ENCODE peak calls at places on chromosomes 11 and 22, in nine cellular contexts. U, H, S, T, J, B, Q, Y and F are unnamed samples.
A peak's percentile ranks its signal among the peaks of the same experiment; 100 is the strongest.

GRCh38 chr11:69218271-69218682 is 62.5 kb downstream of the SMIM38 start:
- DNase-seq in U (no peak), H (no peak), S (no peak), T (no peak), J (no peak), B (no peak), Q (no peak), Y (no peak), F (no peak)

GRCh38 chr11:17770048-17770652 is 35.6 kb downstream of the KCNC1 start:
- DNase-seq in U (no peak), H (no peak), S (no peak), T (no peak), J (no peak), B (no peak), Q (no peak), Y (no peak), F (no peak)

GRCh38 chr22:20021196-20022181 is 579 bp downstream of the TANGO2 start:
- DNase-seq in U (no peak), H (no peak), S (no peak), T (no peak), J (no peak), B (peak; percentile 69), Q (no peak), Y (no peak), F (peak; percentile 86)

GRCh38 chr11:125348704-125349635 is 147.1 kb downstream of the FEZ1 start:
- DNase-seq in U (no peak), H (no peak), S (peak; percentile 58), T (peak; percentile 20), J (peak; percentile 34), B (peak; percentile 65), Q (no peak), Y (peak; percentile 78), F (no peak)

GRCh38 chr22:47553436-47553835 is 791.0 kb downstream of the TBC1D22A start:
- DNase-seq in U (no peak), H (no peak), S (no peak), T (no peak), J (no peak), B (no peak), Q (no peak), Y (no peak), F (no peak)

GRCh38 chr11:75164318-75164827 is 13.5 kb downstream of the SLCO2B1 start:
- DNase-seq in U (no peak), H (no peak), S (no peak), T (no peak), J (no peak), B (peak; percentile 47), Q (no peak), Y (no peak), F (no peak)

GRCh38 chr11:75826463-75827220 is 11.6 kb downstream of the UVRAG start:
- DNase-seq in U (no peak), H (no peak), S (no peak), T (no peak), J (no peak), B (no peak), Q (no peak), Y (no peak), F (no peak)

GRCh38 chr11:17472467-17472866 is 4.2 kb downstream of the ABCC8 start:
- DNase-seq in U (no peak), H (no peak), S (no peak), T (no peak), J (no peak), B (no peak), Q (no peak), Y (no peak), F (no peak)

GRCh38 chr11:67500818-67501584 is 4.2 kb downstream of the PITPNM1 start:
- DNase-seq in U (no peak), H (no peak), S (no peak), T (no peak), J (no peak), B (no peak), Q (no peak), Y (no peak), F (no peak)

GRCh38 chr22:35839811-35840739 is 122.4 kb downstream of the APOL5 start:
- DNase-seq in U (peak; percentile 54), H (peak; percentile 82), S (peak; percentile 88), T (peak; percentile 94), J (no peak), B (peak; percentile 79), Q (no peak), Y (peak; percentile 92), F (peak; percentile 85)

GRCh38 chr11:4076774-4077173 is 17.8 kb upstream of the RRM1 start:
- DNase-seq in U (no peak), H (no peak), S (peak; percentile 12), T (no peak), J (no peak), B (no peak), Q (no peak), Y (no peak), F (no peak)

GRCh38 chr11:128289048-128289447 is 298.3 kb downstream of the ETS1 start:
- DNase-seq in U (no peak), H (no peak), S (no peak), T (no peak), J (no peak), B (no peak), Q (no peak), Y (no peak), F (no peak)

GRCh38 chr11:620935-621814 is 3.6 kb downstream of the CDHR5 start:
- DNase-seq in U (no peak), H (no peak), S (no peak), T (no peak), J (no peak), B (peak; percentile 31), Q (no peak), Y (no peak), F (peak; percentile 75)

GRCh38 chr11:64500176-64501013 is 90.6 kb upstream of the SLC22A12 start:
- DNase-seq in U (no peak), H (no peak), S (no peak), T (no peak), J (no peak), B (no peak), Q (no peak), Y (no peak), F (no peak)

GRCh38 chr22:24190566-24191208 is 9.4 kb downstream of the SUSD2 start:
- DNase-seq in U (no peak), H (no peak), S (no peak), T (no peak), J (no peak), B (no peak), Q (no peak), Y (no peak), F (no peak)

GRCh38 chr22:39546889-39547586 is 14.5 kb upstream of the RPS19BP1 start:
- DNase-seq in U (no peak), H (no peak), S (no peak), T (no peak), J (no peak), B (no peak), Q (no peak), Y (no peak), F (no peak)

GRCh38 chr11:58561394-58562102 is 14.1 kb downstream of the LPXN start:
- DNase-seq in U (no peak), H (no peak), S (no peak), T (no peak), J (no peak), B (no peak), Q (no peak), Y (no peak), F (no peak)

GRCh38 chr22:40007826-40008710 is 13.3 kb downstream of the FAM83F start:
- DNase-seq in U (no peak), H (no peak), S (no peak), T (no peak), J (no peak), B (no peak), Q (no peak), Y (no peak), F (no peak)

GRCh38 chr11:65204143-65204542 is 22.4 kb downstream of the CAPN1 start:
- DNase-seq in U (no peak), H (no peak), S (no peak), T (no peak), J (no peak), B (no peak), Q (no peak), Y (no peak), F (no peak)

GRCh38 chr22:38069372-38070249 is 12.4 kb downstream of the PICK1 start:
- DNase-seq in U (no peak), H (no peak), S (no peak), T (peak; percentile 78), J (no peak), B (peak; percentile 81), Q (no peak), Y (no peak), F (peak; percentile 74)

GRCh38 chr11:118670063-118670462 is 9.4 kb downstream of the TREH start:
- DNase-seq in U (no peak), H (no peak), S (no peak), T (no peak), J (no peak), B (no peak), Q (no peak), Y (no peak), F (no peak)

GRCh38 chr11:71305451-71306125 is 53.2 kb upstream of the SHANK2 start:
- DNase-seq in U (no peak), H (no peak), S (no peak), T (no peak), J (no peak), B (no peak), Q (no peak), Y (no peak), F (peak; percentile 19)

GRCh38 chr11:77559686-77560425 is 29.9 kb upstream of the AQP11 start:
- DNase-seq in U (no peak), H (peak; percentile 90), S (peak; percentile 75), T (no peak), J (no peak), B (no peak), Q (no peak), Y (no peak), F (no peak)

GRCh38 chr11:3959918-3960295 is 104.4 kb downstream of the STIM1 start:
- DNase-seq in U (no peak), H (no peak), S (no peak), T (no peak), J (no peak), B (no peak), Q (no peak), Y (no peak), F (no peak)

GRCh38 chr11:119531091-119531490 is 108.1 kb upstream of the THY1 start:
- DNase-seq in U (no peak), H (no peak), S (no peak), T (no peak), J (no peak), B (no peak), Q (no peak), Y (no peak), F (no peak)

GRCh38 chr11:20374746-20375305 is 11.3 kb downstream of the HTATIP2 start:
- DNase-seq in U (no peak), H (no peak), S (no peak), T (no peak), J (no peak), B (no peak), Q (no peak), Y (no peak), F (no peak)

GRCh38 chr22:40597541-40598453 is 38.7 kb downstream of the MRTFA start:
- DNase-seq in U (no peak), H (no peak), S (peak; percentile 36), T (no peak), J (no peak), B (no peak), Q (no peak), Y (no peak), F (no peak)

GRCh38 chr11:3146612-3147256 is 18.4 kb downstream of the OSBPL5 start:
- DNase-seq in U (no peak), H (no peak), S (no peak), T (no peak), J (no peak), B (no peak), Q (no peak), Y (no peak), F (no peak)

GRCh38 chr11:8699903-8700302 is 17.3 kb downstream of the RPL27A start:
- DNase-seq in U (no peak), H (no peak), S (no peak), T (no peak), J (no peak), B (peak; percentile 45), Q (no peak), Y (no peak), F (no peak)

GRCh38 chr11:107275632-107276031 is 182.0 kb downstream of the CWF19L2 start:
- DNase-seq in U (no peak), H (peak; percentile 3), S (no peak), T (no peak), J (no peak), B (no peak), Q (no peak), Y (no peak), F (no peak)

GRCh38 chr11:120318906-120319305 is 6.2 kb upstream of the TLCD5 start:
- DNase-seq in U (no peak), H (no peak), S (no peak), T (no peak), J (no peak), B (no peak), Q (no peak), Y (no peak), F (no peak)